ENCODE peak calls at places on chromosomes 7 and 10, in nine cellular contexts. I is sigmoid colon, L is AG09309, P is cardiac muscle cell, J is upper lobe of right lung, G is testis, H is fibroblast of pulmonary artery, K is stomach, N is GM12878. D is an unnamed sample.

GRCh38 chr7:36278767-36279171 is 110.9 kb upstream of the ANLN start:
- DNase-seq in I (peak; percentile 93), L (peak; percentile 69), P (peak; percentile 42), J (no peak), G (no peak), H (peak; percentile 39), K (no peak), N (no peak), D (peak; percentile 75)

GRCh38 chr10:50909334-50910014 is 24.0 kb upstream of the A1CF start:
- DNase-seq in I (no peak), L (no peak), P (peak; percentile 30), J (no peak), G (no peak), H (no peak), K (no peak), N (no peak), D (no peak)

GRCh38 chr7:26001662-26002244 is 150.2 kb upstream of the NFE2L3 start:
- DNase-seq in I (no peak), L (no peak), P (no peak), J (no peak), G (no peak), H (no peak), K (peak; percentile 76), N (no peak), D (no peak)

GRCh38 chr10:80324086-80324485 is 32.5 kb downstream of the DYDC1 start:
- DNase-seq in I (no peak), L (no peak), P (no peak), J (no peak), G (no peak), H (peak; percentile 31), K (no peak), N (no peak), D (peak; percentile 53)

GRCh38 chr7:142889825-142890224 is 4.3 kb upstream of the TRPV6 start:
- DNase-seq in I (no peak), L (no peak), P (no peak), J (peak; percentile 16), G (no peak), H (no peak), K (peak; percentile 18), N (no peak), D (no peak)

GRCh38 chr7:148561099-148561498 is 29.5 kb upstream of the C7orf33 start:
- DNase-seq in I (no peak), L (no peak), P (no peak), J (no peak), G (no peak), H (no peak), K (no peak), N (no peak), D (no peak)

GRCh38 chr7:37193087-37193774 is 255.4 kb downstream of the ELMO1 start:
- DNase-seq in I (no peak), L (no peak), P (peak; percentile 42), J (no peak), G (no peak), H (peak; percentile 78), K (no peak), N (no peak), D (peak; percentile 79)

GRCh38 chr10:59465089-59465488 is 102.7 kb upstream of the FAM13C start:
- DNase-seq in I (no peak), L (peak; percentile 4), P (peak; percentile 13), J (no peak), G (peak; percentile 34), H (peak; percentile 64), K (no peak), N (no peak), D (peak; percentile 70)

GRCh38 chr7:129887865-129888264 is 64.9 kb downstream of the UBE2H start:
- DNase-seq in I (no peak), L (no peak), P (no peak), J (no peak), G (no peak), H (no peak), K (no peak), N (no peak), D (no peak)

GRCh38 chr7:129889133-129889854 is 63.5 kb downstream of the UBE2H start:
- DNase-seq in I (no peak), L (no peak), P (no peak), J (no peak), G (peak; percentile 47), H (no peak), K (no peak), N (no peak), D (no peak)

GRCh38 chr7:129884495-129884894 is 68.3 kb downstream of the UBE2H start:
- DNase-seq in I (no peak), L (no peak), P (no peak), J (no peak), G (no peak), H (no peak), K (no peak), N (no peak), D (no peak)

GRCh38 chr7:129886818-129887186 is 66.0 kb downstream of the UBE2H start:
- DNase-seq in I (no peak), L (no peak), P (no peak), J (no peak), G (no peak), H (no peak), K (no peak), N (no peak), D (no peak)

GRCh38 chr7:129886184-129886817 is 66.5 kb downstream of the UBE2H start:
- DNase-seq in I (no peak), L (no peak), P (no peak), J (no peak), G (no peak), H (no peak), K (no peak), N (no peak), D (no peak)
- H3K4me3 ChIP-seq in I (no peak overlapping the region), L (no peak overlapping the region), P (no peak overlapping the region), J (no peak overlapping the region), G (no peak overlapping the region), H (no peak overlapping the region), K (no peak overlapping the region), N (no peak overlapping the region), D (no peak overlapping the region)

GRCh38 chr10:72276013-72276387 is 2.3 kb downstream of the DDIT4 start:
- DNase-seq in I (no peak), L (no peak), P (no peak), J (no peak), G (no peak), H (peak; percentile 55), K (peak; percentile 81), N (no peak), D (peak; percentile 56)

GRCh38 chr10:72274213-72274729 is 547 bp downstream of the DDIT4 start:
- DNase-seq in I (no peak), L (no peak), P (peak; percentile 50), J (peak; percentile 74), G (no peak), H (no peak), K (no peak), N (no peak), D (peak; percentile 59)

GRCh38 chr10:72275351-72276012 is 1.8 kb downstream of the DDIT4 start:
- DNase-seq in I (no peak), L (no peak), P (no peak), J (no peak), G (no peak), H (peak; percentile 60), K (no peak), N (no peak), D (peak; percentile 45)

GRCh38 chr10:72273410-72274212 is at the start of gene DDIT4:
- DNase-seq in I (peak; percentile 100), L (peak; percentile 98), P (peak; percentile 99), J (peak; percentile 100), G (peak; percentile 99), H (peak; percentile 100), K (peak; percentile 100), N (peak; percentile 97), D (peak; percentile 99)

DNA sequence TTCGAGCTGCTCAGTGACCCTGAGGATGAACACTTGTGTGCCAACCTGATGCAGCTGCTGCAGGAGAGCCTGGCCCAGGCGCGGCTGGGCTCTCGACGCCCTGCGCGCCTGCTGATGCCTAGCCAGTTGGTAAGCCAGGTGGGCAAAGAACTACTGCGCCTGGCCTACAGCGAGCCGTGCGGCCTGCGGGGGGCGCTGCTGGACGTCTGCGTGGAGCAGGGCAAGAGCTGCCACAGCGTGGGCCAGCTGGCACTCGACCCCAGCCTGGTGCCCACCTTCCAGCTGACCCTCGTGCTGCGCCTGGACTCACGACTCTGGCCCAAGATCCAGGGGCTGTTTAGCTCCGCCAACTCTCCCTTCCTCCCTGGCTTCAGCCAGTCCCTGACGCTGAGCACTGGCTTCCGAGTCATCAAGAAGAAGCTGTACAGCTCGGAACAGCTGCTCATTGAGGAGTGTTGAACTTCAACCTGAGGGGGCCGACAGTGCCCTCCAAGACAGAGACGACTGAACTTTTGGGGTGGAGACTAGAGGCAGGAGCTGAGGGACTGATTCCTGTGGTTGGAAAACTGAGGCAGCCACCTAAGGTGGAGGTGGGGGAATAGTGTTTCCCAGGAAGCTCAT is 1.1 kb downstream of the DDIT4 start:
- DNase-seq in I (peak; percentile 87), L (no peak), P (peak; percentile 56), J (peak; percentile 87), G (peak; percentile 87), H (peak; percentile 82), K (peak; percentile 78), N (no peak), D (peak; percentile 84)
- TF ChIP-seq CTCF in I (peak; percentile 18), L (peak; percentile 86), P (peak; percentile 78), J (peak; percentile 70), G (peak; percentile 70), H (peak; percentile 65), K (peak; percentile 43), N (peak; percentile 84), D (peak; percentile 74)

DNA sequence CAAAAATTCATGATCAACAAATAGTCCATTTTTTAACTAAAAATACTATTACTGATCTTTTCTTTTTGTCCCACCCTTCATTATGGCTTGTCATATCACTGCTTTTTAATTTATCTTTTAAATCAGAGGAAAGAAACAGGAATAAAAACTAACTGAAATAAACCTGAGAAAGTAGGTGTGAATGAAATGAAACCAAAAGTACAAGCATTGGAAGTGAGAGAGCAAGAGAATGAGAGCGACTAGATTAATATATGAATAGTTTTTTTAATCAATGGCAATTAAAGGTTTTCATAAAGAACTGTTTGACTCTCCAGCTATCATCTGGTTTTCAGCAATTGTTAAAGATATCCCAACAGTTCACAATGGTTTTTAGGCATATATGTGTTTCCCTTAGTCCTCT is 137.8 kb downstream of the SPAG6 start:
- DNase-seq in I (no peak), L (no peak), P (no peak), J (no peak), G (no peak), H (no peak), K (no peak), N (no peak), D (no peak)
- H3K4me3 ChIP-seq in I (no peak overlapping the region), L (no peak overlapping the region), P (no peak overlapping the region), J (no peak overlapping the region), G (no peak overlapping the region), H (no peak overlapping the region), K (no peak overlapping the region), N (no peak overlapping the region), D (no peak overlapping the region)

GRCh38 chr10:79051766-79052165 is 17.0 kb upstream of the ZMIZ1 start:
- DNase-seq in I (peak; percentile 64), L (no peak), P (no peak), J (peak; percentile 54), G (no peak), H (no peak), K (peak; percentile 22), N (no peak), D (no peak)

GRCh38 chr10:79050896-79051555 is 17.7 kb upstream of the ZMIZ1 start:
- DNase-seq in I (peak; percentile 19), L (no peak), P (no peak), J (peak; percentile 56), G (no peak), H (peak; percentile 57), K (no peak), N (no peak), D (peak; percentile 20)

GRCh38 chr10:79053081-79053434 is 15.7 kb upstream of the ZMIZ1 start:
- DNase-seq in I (peak; percentile 48), L (no peak), P (no peak), J (no peak), G (no peak), H (no peak), K (no peak), N (no peak), D (no peak)

GRCh38 chr10:79053481-79054202 is 15.1 kb upstream of the ZMIZ1 start:
- DNase-seq in I (peak; percentile 37), L (no peak), P (no peak), J (peak; percentile 33), G (no peak), H (no peak), K (no peak), N (no peak), D (no peak)

GRCh38 chr10:79052311-79053080 is 16.3 kb upstream of the ZMIZ1 start:
- DNase-seq in I (peak; percentile 49), L (no peak), P (peak; percentile 57), J (peak; percentile 68), G (no peak), H (peak; percentile 12), K (peak; percentile 47), N (no peak), D (peak; percentile 17)
- TF ChIP-seq CTCF in I (no peak), L (no peak), P (peak; percentile 7), J (peak; percentile 40), G (no peak), H (peak; percentile 9), K (peak; percentile 52), N (peak; percentile 35), D (peak; percentile 6)

D was measured in cardiac fibroblast.